ENCODE peak calls at places on chromosome 19, in ten cellular contexts. One of them, this sample, is unnamed.
A peak's percentile ranks its signal among the peaks of the same experiment; 100 is the strongest.

GRCh38 chr19:58067240-58067912 is 8.3 kb downstream of the ZNF135 start:
- DNase-seq in EL: no peak
- DNase-seq in naive thymus-derived CD8-positive, alpha-beta T cell: no peak
- DNase-seq in NCI-H146: no peak
- DNase-seq in foreskin keratinocyte: no peak
- DNase-seq in B cell: no peak
- DNase-seq in RWPE1: no peak
- DNase-seq in GM06990: no peak
- DNase-seq in iPS-NIHi11: no peak
- DNase-seq in Caki2: no peak
- DNase-seq in this sample: no peak

GRCh38 chr19:6925801-6926751 is 38.7 kb downstream of the ADGRE1 start:
- DNase-seq in EL: peak; percentile 30
- DNase-seq in naive thymus-derived CD8-positive, alpha-beta T cell: no peak
- DNase-seq in NCI-H146: no peak
- DNase-seq in foreskin keratinocyte: no peak
- DNase-seq in B cell: no peak
- DNase-seq in RWPE1: no peak
- DNase-seq in GM06990: peak; percentile 36
- DNase-seq in iPS-NIHi11: no peak
- DNase-seq in Caki2: peak; percentile 84
- DNase-seq in this sample: peak; percentile 4

GRCh38 chr19:33705090-33705847 is 83.5 kb downstream of the CHST8 start:
- DNase-seq in EL: no peak
- DNase-seq in naive thymus-derived CD8-positive, alpha-beta T cell: no peak
- DNase-seq in NCI-H146: no peak
- DNase-seq in foreskin keratinocyte: no peak
- DNase-seq in B cell: no peak
- DNase-seq in RWPE1: no peak
- DNase-seq in GM06990: no peak
- DNase-seq in iPS-NIHi11: peak; percentile 57
- DNase-seq in Caki2: no peak
- DNase-seq in this sample: no peak

GRCh38 chr19:14961956-14962685 is 17.5 kb downstream of the SLC1A6 start:
- DNase-seq in EL: no peak
- DNase-seq in naive thymus-derived CD8-positive, alpha-beta T cell: no peak
- DNase-seq in NCI-H146: no peak
- DNase-seq in foreskin keratinocyte: no peak
- DNase-seq in B cell: no peak
- DNase-seq in RWPE1: no peak
- DNase-seq in GM06990: no peak
- DNase-seq in iPS-NIHi11: no peak
- DNase-seq in Caki2: no peak
- DNase-seq in this sample: no peak

GRCh38 chr19:10173527-10173926 is 21.2 kb downstream of the DNMT1 start:
- DNase-seq in EL: peak; percentile 68
- DNase-seq in naive thymus-derived CD8-positive, alpha-beta T cell: no peak
- DNase-seq in NCI-H146: no peak
- DNase-seq in foreskin keratinocyte: no peak
- DNase-seq in B cell: no peak
- DNase-seq in RWPE1: no peak
- DNase-seq in GM06990: no peak
- DNase-seq in iPS-NIHi11: no peak
- DNase-seq in Caki2: no peak
- DNase-seq in this sample: no peak

GRCh38 chr19:30999726-31000125 is 349.5 kb downstream of the TSHZ3 start:
- DNase-seq in EL: peak; percentile 21
- DNase-seq in naive thymus-derived CD8-positive, alpha-beta T cell: no peak
- DNase-seq in NCI-H146: no peak
- DNase-seq in foreskin keratinocyte: no peak
- DNase-seq in B cell: no peak
- DNase-seq in RWPE1: no peak
- DNase-seq in GM06990: no peak
- DNase-seq in iPS-NIHi11: no peak
- DNase-seq in Caki2: no peak
- DNase-seq in this sample: no peak

GRCh38 chr19:18437481-18438330 is at the start of gene ISYNA1:
- DNase-seq in EL: peak; percentile 59
- DNase-seq in naive thymus-derived CD8-positive, alpha-beta T cell: peak; percentile 75
- DNase-seq in NCI-H146: peak; percentile 73
- DNase-seq in foreskin keratinocyte: no peak
- DNase-seq in B cell: peak; percentile 74
- DNase-seq in RWPE1: no peak
- DNase-seq in GM06990: peak; percentile 66
- DNase-seq in iPS-NIHi11: peak; percentile 87
- DNase-seq in Caki2: peak; percentile 76
- DNase-seq in this sample: peak; percentile 43

GRCh38 chr19:45104658-45105384 is 11.8 kb downstream of the PPP1R37 start:
- DNase-seq in EL: no peak
- DNase-seq in naive thymus-derived CD8-positive, alpha-beta T cell: no peak
- DNase-seq in NCI-H146: no peak
- DNase-seq in foreskin keratinocyte: no peak
- DNase-seq in B cell: no peak
- DNase-seq in RWPE1: no peak
- DNase-seq in GM06990: no peak
- DNase-seq in iPS-NIHi11: no peak
- DNase-seq in Caki2: no peak
- DNase-seq in this sample: no peak

GRCh38 chr19:4130635-4131438 is 6.9 kb upstream of the MAP2K2 start:
- DNase-seq in EL: peak; percentile 75
- DNase-seq in naive thymus-derived CD8-positive, alpha-beta T cell: no peak
- DNase-seq in NCI-H146: no peak
- DNase-seq in foreskin keratinocyte: peak; percentile 69
- DNase-seq in B cell: no peak
- DNase-seq in RWPE1: peak; percentile 61
- DNase-seq in GM06990: no peak
- DNase-seq in iPS-NIHi11: no peak
- DNase-seq in Caki2: peak; percentile 77
- DNase-seq in this sample: no peak

GRCh38 chr19:7197169-7197759 is 97.0 kb downstream of the INSR start:
- DNase-seq in EL: peak; percentile 93
- DNase-seq in naive thymus-derived CD8-positive, alpha-beta T cell: peak; percentile 84
- DNase-seq in NCI-H146: peak; percentile 72
- DNase-seq in foreskin keratinocyte: peak; percentile 58
- DNase-seq in B cell: peak; percentile 86
- DNase-seq in RWPE1: peak; percentile 70
- DNase-seq in GM06990: peak; percentile 88
- DNase-seq in iPS-NIHi11: peak; percentile 87
- DNase-seq in Caki2: peak; percentile 91
- DNase-seq in this sample: peak; percentile 79

GRCh38 chr19:10379880-10380310 is 477 bp downstream of the TYK2 start:
- DNase-seq in EL: no peak
- DNase-seq in naive thymus-derived CD8-positive, alpha-beta T cell: no peak
- DNase-seq in NCI-H146: no peak
- DNase-seq in foreskin keratinocyte: no peak
- DNase-seq in B cell: no peak
- DNase-seq in RWPE1: peak; percentile 30
- DNase-seq in GM06990: no peak
- DNase-seq in iPS-NIHi11: no peak
- DNase-seq in Caki2: no peak
- DNase-seq in this sample: no peak

GRCh38 chr19:34274284-34274826 is 20.0 kb downstream of the GARRE1 start:
- DNase-seq in EL: peak; percentile 43
- DNase-seq in naive thymus-derived CD8-positive, alpha-beta T cell: no peak
- DNase-seq in NCI-H146: no peak
- DNase-seq in foreskin keratinocyte: no peak
- DNase-seq in B cell: no peak
- DNase-seq in RWPE1: no peak
- DNase-seq in GM06990: no peak
- DNase-seq in iPS-NIHi11: no peak
- DNase-seq in Caki2: no peak
- DNase-seq in this sample: no peak

GRCh38 chr19:41166888-41167804 is 25.9 kb upstream of the CYP2S1 start:
- DNase-seq in EL: no peak
- DNase-seq in naive thymus-derived CD8-positive, alpha-beta T cell: no peak
- DNase-seq in NCI-H146: no peak
- DNase-seq in foreskin keratinocyte: no peak
- DNase-seq in B cell: no peak
- DNase-seq in RWPE1: no peak
- DNase-seq in GM06990: no peak
- DNase-seq in iPS-NIHi11: no peak
- DNase-seq in Caki2: no peak
- DNase-seq in this sample: no peak

GRCh38 chr19:43789029-43789428 is 8.3 kb upstream of the KCNN4 start:
- DNase-seq in EL: peak; percentile 32
- DNase-seq in naive thymus-derived CD8-positive, alpha-beta T cell: no peak
- DNase-seq in NCI-H146: no peak
- DNase-seq in foreskin keratinocyte: no peak
- DNase-seq in B cell: peak; percentile 52
- DNase-seq in RWPE1: no peak
- DNase-seq in GM06990: no peak
- DNase-seq in iPS-NIHi11: no peak
- DNase-seq in Caki2: peak; percentile 38
- DNase-seq in this sample: no peak

GRCh38 chr19:48330012-48330681 is 4.8 kb downstream of the EMP3 start:
- DNase-seq in EL: no peak
- DNase-seq in naive thymus-derived CD8-positive, alpha-beta T cell: peak; percentile 85
- DNase-seq in NCI-H146: peak; percentile 97
- DNase-seq in foreskin keratinocyte: peak; percentile 37
- DNase-seq in B cell: peak; percentile 89
- DNase-seq in RWPE1: no peak
- DNase-seq in GM06990: peak; percentile 91
- DNase-seq in iPS-NIHi11: peak; percentile 76
- DNase-seq in Caki2: peak; percentile 91
- DNase-seq in this sample: peak; percentile 74

GRCh38 chr19:996051-996838 is 4.0 kb upstream of the GRIN3B start:
- DNase-seq in EL: peak; percentile 61
- DNase-seq in naive thymus-derived CD8-positive, alpha-beta T cell: peak; percentile 84
- DNase-seq in NCI-H146: peak; percentile 57
- DNase-seq in foreskin keratinocyte: peak; percentile 27
- DNase-seq in B cell: peak; percentile 83
- DNase-seq in RWPE1: peak; percentile 75
- DNase-seq in GM06990: peak; percentile 75
- DNase-seq in iPS-NIHi11: peak; percentile 59
- DNase-seq in Caki2: peak; percentile 23
- DNase-seq in this sample: peak; percentile 62

GRCh38 chr19:13981988-13982501 is 24.1 kb downstream of the RFX1 start:
- DNase-seq in EL: no peak
- DNase-seq in naive thymus-derived CD8-positive, alpha-beta T cell: no peak
- DNase-seq in NCI-H146: no peak
- DNase-seq in foreskin keratinocyte: no peak
- DNase-seq in B cell: no peak
- DNase-seq in RWPE1: no peak
- DNase-seq in GM06990: no peak
- DNase-seq in iPS-NIHi11: no peak
- DNase-seq in Caki2: no peak
- DNase-seq in this sample: no peak

GRCh38 chr19:43470288-43470687 is 4.9 kb upstream of the LYPD3 start:
- DNase-seq in EL: peak; percentile 76
- DNase-seq in naive thymus-derived CD8-positive, alpha-beta T cell: peak; percentile 84
- DNase-seq in NCI-H146: no peak
- DNase-seq in foreskin keratinocyte: no peak
- DNase-seq in B cell: no peak
- DNase-seq in RWPE1: no peak
- DNase-seq in GM06990: no peak
- DNase-seq in iPS-NIHi11: no peak
- DNase-seq in Caki2: no peak
- DNase-seq in this sample: no peak

GRCh38 chr19:11092181-11092538 is 2.9 kb downstream of the LDLR start:
- DNase-seq in EL: peak; percentile 55
- DNase-seq in naive thymus-derived CD8-positive, alpha-beta T cell: no peak
- DNase-seq in NCI-H146: no peak
- DNase-seq in foreskin keratinocyte: no peak
- DNase-seq in B cell: no peak
- DNase-seq in RWPE1: no peak
- DNase-seq in GM06990: no peak
- DNase-seq in iPS-NIHi11: no peak
- DNase-seq in Caki2: peak; percentile 68
- DNase-seq in this sample: peak; percentile 19

GRCh38 chr19:13095393-13095784 is 7.3 kb downstream of the LYL1 start:
- DNase-seq in EL: no peak
- DNase-seq in naive thymus-derived CD8-positive, alpha-beta T cell: no peak
- DNase-seq in NCI-H146: peak; percentile 60
- DNase-seq in foreskin keratinocyte: no peak
- DNase-seq in B cell: peak; percentile 78
- DNase-seq in RWPE1: no peak
- DNase-seq in GM06990: peak; percentile 50
- DNase-seq in iPS-NIHi11: peak; percentile 54
- DNase-seq in Caki2: no peak
- DNase-seq in this sample: no peak

GRCh38 chr19:50870417-50871089 is 2.7 kb upstream of the KLK2 start:
- DNase-seq in EL: no peak
- DNase-seq in naive thymus-derived CD8-positive, alpha-beta T cell: no peak
- DNase-seq in NCI-H146: peak; percentile 88
- DNase-seq in foreskin keratinocyte: no peak
- DNase-seq in B cell: no peak
- DNase-seq in RWPE1: no peak
- DNase-seq in GM06990: peak; percentile 64
- DNase-seq in iPS-NIHi11: no peak
- DNase-seq in Caki2: no peak
- DNase-seq in this sample: no peak

GRCh38 chr19:4354282-4354681 is 10.9 kb downstream of the MPND start:
- DNase-seq in EL: no peak
- DNase-seq in naive thymus-derived CD8-positive, alpha-beta T cell: no peak
- DNase-seq in NCI-H146: no peak
- DNase-seq in foreskin keratinocyte: no peak
- DNase-seq in B cell: no peak
- DNase-seq in RWPE1: no peak
- DNase-seq in GM06990: no peak
- DNase-seq in iPS-NIHi11: peak; percentile 5
- DNase-seq in Caki2: no peak
- DNase-seq in this sample: no peak